ENCODE peak calls at places on chromosome 20, in eight cellular contexts. S is NAMALWA, O is GM03348, Y is A172, L is HT1080, D is GM20000, V is NCI-H2029, W is heart right ventricle. X is an unnamed sample.

GRCh38 chr20:21182832-21183563 is 57.1 kb downstream of the KIZ start:
- DNase-seq in O (peak), W (no peak), L (peak), D (no peak), V (no peak), Y (peak), S (no peak), X (no peak)

GRCh38 chr20:57238089-57238488 is 28.4 kb downstream of the BMP7 start:
- DNase-seq in W (no peak), D (no peak), L (no peak), O (no peak), Y (no peak), V (no peak), S (no peak), X (no peak)

GRCh38 chr20:7362601-7363000 is 577.7 kb downstream of the HAO1 start:
- DNase-seq in Y (no peak), L (no peak), V (no peak), O (no peak), W (no peak), S (no peak), D (no peak), X (no peak)

GRCh38 chr20:4550740-4551139 is 171.0 kb upstream of the PRND start:
- DNase-seq in L (peak), S (no peak), Y (peak), D (no peak), V (no peak), W (no peak), O (no peak), X (no peak)

GRCh38 chr20:58965270-58966064 is 15.6 kb upstream of the NELFCD start:
- DNase-seq in S (no peak), W (no peak), V (no peak), Y (no peak), O (no peak), L (no peak), D (no peak), X (no peak)

GRCh38 chr20:34165246-34165645 is 53.2 kb upstream of the EIF2S2 start:
- DNase-seq in S (no peak), V (no peak), L (no peak), W (no peak), D (no peak), Y (no peak), O (peak), X (no peak)

GRCh38 chr20:39264506-39265172 is 302.5 kb downstream of the DHX35 start:
- DNase-seq in L (peak), O (peak), W (peak), S (peak), V (peak), D (peak), Y (peak), X (no peak)

GRCh38 chr20:22796465-22797077 is 212.2 kb upstream of the FOXA2 start:
- DNase-seq in D (no peak), S (no peak), V (no peak), L (peak), W (no peak), O (peak), Y (peak), X (no peak)

GRCh38 chr20:34334654-34335407 is 28.2 kb upstream of the ITCH start:
- DNase-seq in W (no peak), L (no peak), Y (peak), V (no peak), O (peak), D (no peak), S (no peak), X (no peak)

GRCh38 chr20:17504898-17505663 is 26.1 kb downstream of the BFSP1 start:
- DNase-seq in V (peak), W (peak), S (peak), O (peak), L (peak), Y (peak), D (peak), X (peak)

X was measured in spleen.